ENCODE peak calls at places on chromosome 6, in eight cellular contexts. P, O, B, F, S, D, A and L are unnamed samples.

GRCh38 chr6:34145161-34146020 is 496 bp downstream of the GRM4 start:
- DNase-seq in P (peak; percentile 40), D (peak; percentile 72), A (no peak), O (no peak), B (peak; percentile 2), F (no peak), S (peak; percentile 44), L (no peak)

GRCh38 chr6:130615816-130616215 is 211.4 kb upstream of the SMLR1 start:
- DNase-seq in B (no peak), D (no peak), F (no peak), O (no peak), A (no peak), P (no peak), S (no peak), L (no peak)

GRCh38 chr6:111846511-111847409 is 26.5 kb downstream of the FYN start:
- DNase-seq in O (peak; percentile 66), D (no peak), S (no peak), B (no peak), A (no peak), P (no peak), F (no peak), L (no peak)

GRCh38 chr6:10759884-10760329 is 12.3 kb downstream of the TMEM14B start:
- DNase-seq in B (peak; percentile 9), P (peak; percentile 52), D (no peak), S (peak; percentile 82), F (no peak), O (no peak), A (no peak), L (no peak)

GRCh38 chr6:155084431-155085123 is 89.5 kb downstream of the TIAM2 start:
- DNase-seq in D (no peak), F (no peak), B (no peak), O (no peak), S (no peak), A (no peak), P (peak; percentile 35), L (no peak)

GRCh38 chr6:52512199-52512598 is 64.7 kb downstream of the TRAM2 start:
- DNase-seq in A (no peak), P (peak; percentile 92), F (no peak), S (peak; percentile 30), B (no peak), D (no peak), O (peak; percentile 40), L (no peak)

GRCh38 chr6:113642714-113643442 is 214.3 kb upstream of the MARCKS start:
- DNase-seq in D (peak; percentile 64), B (peak; percentile 99), P (no peak), S (no peak), O (no peak), F (no peak), A (no peak), L (no peak)

GRCh38 chr6:15870354-15871043 is 207.7 kb upstream of the DTNBP1 start:
- DNase-seq in B (no peak), P (peak; percentile 76), F (peak; percentile 40), S (no peak), D (no peak), O (no peak), A (no peak), L (no peak)

GRCh38 chr6:28953039-28953872 is 29.5 kb upstream of the TRIM27 start:
- DNase-seq in S (peak; percentile 67), P (peak; percentile 63), A (no peak), F (no peak), D (peak; percentile 69), B (peak; percentile 46), O (no peak), L (no peak)

GRCh38 chr6:45801471-45802289 is 214.0 kb downstream of the CLIC5 start:
- DNase-seq in O (no peak), P (no peak), D (no peak), B (no peak), A (no peak), S (no peak), F (no peak), L (no peak)